ENCODE peak calls at places on chromosome 14, in nine cellular contexts. I is uterus; V is tibial nerve; R is AG04450; E is lung; C is CD8-positive, alpha-beta T cell; N is suprapubic skin; X is right lobe of liver; W is dorsolateral prefrontal cortex. L is an unnamed sample.

GRCh38 chr14:95190346-95190840 is 33.1 kb upstream of the DICER1 start:
- DNase-seq in C (no peak), E (no peak), N (no peak), I (no peak), X (no peak), R (no peak), V (no peak), W (no peak), L (no peak)

GRCh38 chr14:64763089-64763782 is 59.0 kb downstream of the PLEKHG3 start:
- DNase-seq in E (no peak), V (no peak), C (no peak), W (no peak), R (no peak), I (no peak), N (no peak), X (no peak), L (no peak)

GRCh38 chr14:24680516-24680915 is 46.5 kb upstream of the GZMB start:
- DNase-seq in X (no peak), W (no peak), C (no peak), V (no peak), R (no peak), I (no peak), E (no peak), N (no peak), L (no peak)

GRCh38 chr14:26984318-26985177 is 386.7 kb upstream of the NOVA1 start:
- DNase-seq in X (peak; percentile 33), I (peak; percentile 64), W (peak; percentile 72), R (no peak), C (no peak), E (peak; percentile 55), N (peak; percentile 62), V (peak; percentile 94), L (no peak)

GRCh38 chr14:95998656-95999055 is 40.5 kb upstream of the C14orf132 start:
- DNase-seq in R (peak; percentile 13), E (no peak), X (no peak), N (no peak), V (no peak), W (no peak), I (no peak), C (no peak), L (no peak)

GRCh38 chr14:105212541-105213305 is 31.6 kb upstream of the NUDT14 start:
- DNase-seq in R (no peak), N (no peak), V (no peak), W (no peak), I (no peak), C (no peak), E (no peak), X (no peak), L (no peak)

GRCh38 chr14:85731198-85731597 is 201.3 kb downstream of the FLRT2 start:
- DNase-seq in W (no peak), E (peak; percentile 30), N (no peak), X (no peak), V (peak; percentile 67), C (no peak), I (peak; percentile 32), R (peak; percentile 11), L (no peak)

GRCh38 chr14:101962503-101962874 is 1.9 kb upstream of the DYNC1H1 start:
- DNase-seq in V (peak; percentile 47), E (peak; percentile 54), X (peak; percentile 68), N (peak; percentile 76), C (no peak), W (peak; percentile 62), I (peak; percentile 47), R (peak; percentile 74), L (no peak)

GRCh38 chr14:87567926-87568325 is 425.1 kb downstream of the GALC start:
- DNase-seq in V (no peak), I (no peak), X (no peak), R (no peak), W (no peak), C (no peak), E (no peak), N (no peak), L (no peak)

GRCh38 chr14:45742187-45742586 is 489.2 kb upstream of the MIS18BP1 start:
- DNase-seq in C (no peak), R (no peak), X (no peak), E (no peak), I (no peak), N (no peak), V (no peak), W (no peak), L (no peak)

GRCh38 chr14:92578511-92578910 is 64.9 kb downstream of the RIN3 start:
- DNase-seq in E (no peak), R (no peak), C (no peak), V (no peak), N (no peak), I (no peak), X (no peak), W (no peak), L (no peak)

GRCh38 chr14:52494444-52494843 is 57.9 kb downstream of the TXNDC16 start:
- DNase-seq in I (no peak), V (no peak), E (no peak), R (no peak), N (no peak), W (no peak), C (no peak), X (no peak), L (no peak)

GRCh38 chr14:49755378-49755777 is 12.6 kb upstream of the KLHDC2 start:
- DNase-seq in V (no peak), E (no peak), X (no peak), W (no peak), I (no peak), C (no peak), N (no peak), R (no peak), L (no peak)

GRCh38 chr14:37622231-37622923 is 26.9 kb downstream of the TTC6 start:
- DNase-seq in C (no peak), X (no peak), N (no peak), E (no peak), W (no peak), I (no peak), V (no peak), R (no peak), L (no peak)

GRCh38 chr14:41663478-41663845 is 56.8 kb downstream of the LRFN5 start:
- DNase-seq in I (no peak), N (no peak), C (no peak), V (no peak), W (no peak), R (no peak), X (no peak), E (no peak), L (no peak)

GRCh38 chr14:89616425-89617141 is 199.6 kb upstream of the FOXN3 start:
- DNase-seq in V (no peak), R (no peak), E (no peak), X (no peak), N (no peak), W (no peak), C (peak; percentile 44), I (no peak), L (peak; percentile 62)

GRCh38 chr14:80850197-80850814 is 91.2 kb downstream of the CEP128 start:
- DNase-seq in X (no peak), E (no peak), W (no peak), C (no peak), I (no peak), R (peak; percentile 20), N (no peak), V (no peak), L (peak; percentile 54)

GRCh38 chr14:74414793-74415437 is 11.1 kb downstream of the SYNDIG1L start:
- DNase-seq in W (no peak), E (no peak), N (no peak), C (no peak), X (no peak), V (no peak), R (no peak), I (no peak), L (no peak)

GRCh38 chr14:64990291-64990690 is 3.6 kb downstream of the FNTB start:
- DNase-seq in R (no peak), C (peak; percentile 19), E (no peak), N (no peak), X (no peak), I (no peak), W (no peak), V (no peak), L (peak; percentile 73)

GRCh38 chr14:34496679-34497513 is 34.9 kb upstream of the SPTSSA start:
- DNase-seq in I (peak; percentile 86), E (peak; percentile 53), X (no peak), C (no peak), W (peak; percentile 52), V (peak; percentile 82), R (peak; percentile 98), N (peak; percentile 87), L (no peak)

GRCh38 chr14:74785056-74785613 is 22.0 kb downstream of the YLPM1 start:
- DNase-seq in X (no peak), N (no peak), W (no peak), E (no peak), V (no peak), R (no peak), C (no peak), I (no peak), L (no peak)

GRCh38 chr14:77086951-77087350 is 11.1 kb upstream of the CIPC start:
- DNase-seq in X (no peak), W (no peak), V (no peak), R (no peak), N (no peak), I (no peak), C (no peak), E (no peak), L (no peak)
- H3K27ac ChIP-seq in X (no peak overlapping the region), W (no peak overlapping the region), V (no peak overlapping the region), R (no peak overlapping the region), N (peak overlapping the region; percentile 50), I (no peak overlapping the region), C (no peak overlapping the region), E (no peak overlapping the region), L (no peak overlapping the region)

DNA sequence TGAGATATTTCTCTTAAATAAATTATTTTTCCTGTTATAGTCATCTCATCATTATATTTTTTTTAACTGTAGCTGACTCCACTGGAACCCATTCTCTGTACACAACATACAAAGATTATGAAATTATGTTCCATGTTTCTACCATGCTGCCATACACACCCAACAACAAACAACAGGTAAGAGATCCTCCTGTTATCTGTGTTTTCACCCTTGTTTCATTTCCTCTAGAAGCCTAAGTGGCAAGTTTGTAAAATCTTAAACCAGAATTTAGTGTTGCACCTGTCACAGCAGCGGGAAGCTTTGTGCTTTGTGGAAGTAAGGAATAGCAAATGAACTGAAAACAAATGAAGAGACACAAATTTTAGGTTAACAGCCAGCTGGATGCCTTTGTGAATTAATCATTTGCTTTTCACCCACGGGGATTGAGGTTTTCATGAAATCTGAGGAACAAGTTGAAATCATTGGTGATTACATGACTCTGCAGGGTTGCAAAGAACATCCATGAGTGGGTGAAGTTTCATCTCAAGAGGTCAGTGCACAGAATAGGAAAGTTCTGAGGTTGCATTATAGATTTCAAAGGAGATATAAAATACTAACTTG is 273.9 kb upstream of the RGS6 start:
- DNase-seq in V (peak; percentile 14), E (no peak), R (no peak), W (no peak), I (no peak), C (no peak), N (no peak), X (no peak), L (no peak)
- H3K27ac ChIP-seq in V (no peak overlapping the region), E (no peak overlapping the region), R (no peak overlapping the region), W (no peak overlapping the region), I (no peak overlapping the region), C (no peak overlapping the region), N (no peak overlapping the region), X (no peak overlapping the region), L (no peak overlapping the region)

GRCh38 chr14:67940894-67941455 is 121.4 kb downstream of the RAD51B start:
- DNase-seq in X (no peak), E (no peak), I (no peak), N (no peak), W (no peak), V (no peak), R (peak; percentile 45), C (no peak), L (no peak)
- H3K27ac ChIP-seq in X (peak overlapping the region; percentile 95), E (peak overlapping the region; percentile 56), I (peak overlapping the region; percentile 82), N (peak overlapping the region; percentile 76), W (peak overlapping the region; percentile 67), V (peak overlapping the region; percentile 9), R (peak overlapping the region; percentile 68), C (no peak overlapping the region), L (no peak overlapping the region)

GRCh38 chr14:77009014-77009413 is 19.5 kb downstream of the IRF2BPL start:
- DNase-seq in I (no peak), V (no peak), C (no peak), N (no peak), X (no peak), R (no peak), E (no peak), W (no peak), L (no peak)
- H3K27ac ChIP-seq in I (no peak overlapping the region), V (no peak overlapping the region), C (no peak overlapping the region), N (peak overlapping the region; percentile 88), X (peak overlapping the region; percentile 95), R (no peak overlapping the region), E (no peak overlapping the region), W (no peak overlapping the region), L (no peak overlapping the region)